ENCODE peak calls at places on chromosomes 12 and 14, in six cellular contexts. Q is CD8-positive, alpha-beta T cell; Z is RPMI7951; I is CD4-positive, alpha-beta memory T cell; E is AG09319; K is kidney tubule cell. V is an unnamed sample.

GRCh38 chr12:89154743-89155530 is 197.4 kb downstream of the DUSP6 start:
- DNase-seq in Q (no peak), Z (no peak), I (no peak), E (no peak), K (no peak), V (no peak)

GRCh38 chr12:109462868-109463692 is 14.0 kb downstream of the KCTD10 start:
- DNase-seq in Q (no peak), Z (peak), I (no peak), E (peak), K (peak), V (peak)

GRCh38 chr12:93742086-93742934 is 65.1 kb downstream of the CRADD start:
- DNase-seq in Q (peak), Z (peak), I (peak), E (peak), K (peak), V (peak)

GRCh38 chr14:80200093-80200492 is 11.2 kb downstream of the DIO2 start:
- DNase-seq in Q (no peak), Z (no peak), I (no peak), E (no peak), K (no peak), V (no peak)

GRCh38 chr14:75303415-75303814 is 24.8 kb downstream of the FOS start:
- DNase-seq in Q (peak), Z (peak), I (peak), E (no peak), K (peak), V (peak)

GRCh38 chr12:5927732-5928516 is 17.1 kb downstream of the ANO2 start:
- DNase-seq in Q (no peak), Z (no peak), I (no peak), E (no peak), K (no peak), V (no peak)

GRCh38 chr12:114933428-114934160 is 249.6 kb upstream of the TBX3 start:
- DNase-seq in Q (no peak), Z (peak), I (no peak), E (peak), K (peak), V (peak)

GRCh38 chr12:41277019-41277770 is 89.1 kb downstream of the PDZRN4 start:
- DNase-seq in Q (no peak), Z (peak), I (peak), E (peak), K (peak), V (peak)

GRCh38 chr12:92467886-92468285 is 234.9 kb upstream of the PLEKHG7 start:
- DNase-seq in Q (no peak), Z (peak), I (no peak), E (no peak), K (peak), V (peak)

GRCh38 chr14:100383727-100384158 is 60.6 kb downstream of the SLC25A47 start:
- DNase-seq in Q (peak), Z (peak), I (peak), E (no peak), K (peak), V (peak)

GRCh38 chr12:77751939-77752338 is 78.8 kb upstream of the NAV3 start:
- DNase-seq in Q (no peak), Z (peak), I (no peak), E (peak), K (no peak), V (no peak)

GRCh38 chr12:120496353-120497340 is 734 bp downstream of the DYNLL1 start:
- DNase-seq in Q (peak), Z (peak), I (peak), E (no peak), K (peak), V (no peak)

GRCh38 chr12:110199360-110200123 is 75.4 kb downstream of the IFT81 start:
- DNase-seq in Q (no peak), Z (peak), I (no peak), E (peak), K (peak), V (peak)

GRCh38 chr12:26125451-26126339 is 858 bp upstream of the BHLHE41 start:
- DNase-seq in Q (no peak), Z (peak), I (no peak), E (peak), K (peak), V (peak)

GRCh38 chr14:46368275-46368674 is 283.3 kb downstream of the RPL10L start:
- DNase-seq in Q (no peak), Z (no peak), I (no peak), E (no peak), K (no peak), V (no peak)

GRCh38 chr12:47156167-47156736 is 76.5 kb upstream of the AMIGO2 start:
- DNase-seq in Q (no peak), Z (peak), I (peak), E (no peak), K (peak), V (peak)

GRCh38 chr14:64654072-64654899 is 49.9 kb upstream of the PLEKHG3 start:
- DNase-seq in Q (no peak), Z (peak), I (no peak), E (no peak), K (peak), V (peak)

GRCh38 chr14:71117839-71118743 is 210.8 kb downstream of the PCNX1 start:
- DNase-seq in Q (no peak), Z (peak), I (no peak), E (no peak), K (peak), V (no peak)

GRCh38 chr14:68377459-68377858 is 415.4 kb downstream of the ZFP36L1 start:
- DNase-seq in Q (no peak), Z (peak), I (no peak), E (no peak), K (no peak), V (no peak)

GRCh38 chr12:132606927-132607326 is 3.5 kb downstream of the LRCOL1 start:
- DNase-seq in Q (no peak), Z (no peak), I (no peak), E (no peak), K (no peak), V (no peak)

GRCh38 chr14:74524076-74524812 is 30.7 kb downstream of the ISCA2 start:
- DNase-seq in Q (no peak), Z (no peak), I (no peak), E (no peak), K (no peak), V (no peak)

GRCh38 chr12:1384910-1385309 is 209.5 kb downstream of the FBXL14 start:
- DNase-seq in Q (no peak), Z (no peak), I (no peak), E (no peak), K (no peak), V (no peak)

GRCh38 chr14:105861985-105862465 is 335.6 kb downstream of the TMEM121 start:
- DNase-seq in Q (peak), Z (no peak), I (peak), E (no peak), K (no peak), V (no peak)

GRCh38 chr14:91244501-91244901 is at the start of gene GPR68:
- DNase-seq in Q (peak), Z (peak), I (no peak), E (peak), K (peak), V (peak)

GRCh38 chr12:80195143-80195726 is 95.9 kb downstream of the OTOGL start:
- DNase-seq in Q (no peak), Z (peak), I (no peak), E (peak), K (peak), V (peak)

GRCh38 chr14:92039720-92040430 is at the start of gene TRIP11:
- DNase-seq in Q (peak), Z (peak), I (peak), E (peak), K (peak), V (peak)

GRCh38 chr14:54794148-54794547 is 108.5 kb downstream of the GCH1 start:
- DNase-seq in Q (no peak), Z (no peak), I (no peak), E (no peak), K (no peak), V (no peak)

GRCh38 chr12:124548854-124549378 is 18.5 kb downstream of the NCOR2 start:
- DNase-seq in Q (no peak), Z (peak), I (no peak), E (peak), K (peak), V (peak)

GRCh38 chr12:13165578-13166120 is 30.9 kb upstream of the EMP1 start:
- DNase-seq in Q (peak), Z (peak), I (peak), E (no peak), K (peak), V (peak)

GRCh38 chr14:67332468-67332867 is 27.1 kb downstream of the ATP6V1D start:
- DNase-seq in Q (no peak), Z (peak), I (no peak), E (no peak), K (no peak), V (no peak)

GRCh38 chr14:99321955-99322730 is 50.1 kb upstream of the BCL11B start:
- DNase-seq in Q (no peak), Z (no peak), I (no peak), E (no peak), K (no peak), V (no peak)

V was measured in kidney glomerular epithelial cell.